ENCODE peak calls at places on chromosomes 16 and 17, in four cellular contexts. One of them, this sample, is unnamed.

GRCh38 chr17:68792042-68792685 is 163.0 kb downstream of the ABCA8 start:
- DNase-seq in CD4-positive, alpha-beta T cell: no peak
- DNase-seq in memory B cell: no peak
- DNase-seq in neural crest cell: no peak
- DNase-seq in this sample: no peak

GRCh38 chr16:89269805-89270665 is 52.5 kb downstream of the ZNF778 start:
- DNase-seq in CD4-positive, alpha-beta T cell: no peak
- DNase-seq in memory B cell: no peak
- DNase-seq in neural crest cell: no peak
- DNase-seq in this sample: no peak

GRCh38 chr16:67537270-67537635 is 8.6 kb downstream of the RIPOR1 start:
- DNase-seq in CD4-positive, alpha-beta T cell: no peak
- DNase-seq in memory B cell: no peak
- DNase-seq in neural crest cell: peak
- DNase-seq in this sample: no peak

GRCh38 chr17:8122923-8123694 is 797 bp downstream of the HES7 start:
- DNase-seq in CD4-positive, alpha-beta T cell: no peak
- DNase-seq in memory B cell: peak
- DNase-seq in neural crest cell: peak
- DNase-seq in this sample: no peak

GRCh38 chr16:57284206-57284951 is at the start of gene PLLP:
- DNase-seq in CD4-positive, alpha-beta T cell: no peak
- DNase-seq in memory B cell: peak
- DNase-seq in neural crest cell: no peak
- DNase-seq in this sample: no peak

GRCh38 chr17:78144736-78145641 is 1.2 kb upstream of the C17orf99 start:
- DNase-seq in CD4-positive, alpha-beta T cell: no peak
- DNase-seq in memory B cell: no peak
- DNase-seq in neural crest cell: no peak
- DNase-seq in this sample: peak

GRCh38 chr16:88785106-88785924 is at the start of gene PIEZO1:
- DNase-seq in CD4-positive, alpha-beta T cell: peak
- DNase-seq in memory B cell: peak
- DNase-seq in neural crest cell: peak
- DNase-seq in this sample: peak

GRCh38 chr16:83771306-83771942 is 36.4 kb upstream of the HSBP1 start:
- DNase-seq in CD4-positive, alpha-beta T cell: no peak
- DNase-seq in memory B cell: no peak
- DNase-seq in neural crest cell: no peak
- DNase-seq in this sample: no peak

GRCh38 chr16:66204761-66205160 is 161.7 kb upstream of the CDH5 start:
- DNase-seq in CD4-positive, alpha-beta T cell: no peak
- DNase-seq in memory B cell: no peak
- DNase-seq in neural crest cell: no peak
- DNase-seq in this sample: no peak

GRCh38 chr16:2386990-2387389 is 42.3 kb upstream of the CCNF start:
- DNase-seq in CD4-positive, alpha-beta T cell: no peak
- DNase-seq in memory B cell: no peak
- DNase-seq in neural crest cell: no peak
- DNase-seq in this sample: no peak

GRCh38 chr16:89955001-89955685 is 6.6 kb downstream of the DEF8 start:
- DNase-seq in CD4-positive, alpha-beta T cell: no peak
- DNase-seq in memory B cell: no peak
- DNase-seq in neural crest cell: no peak
- DNase-seq in this sample: no peak